ENCODE peak calls at places on chromosomes 2 and 18, in four cellular contexts. N is GM12891, F is GM12878, S is HL-60. L is an unnamed sample.

GRCh38 chr2:184338776-184339175 is 259.6 kb upstream of the ZNF804A start:
- DNase-seq in F (no peak), S (no peak), N (no peak), L (no peak)

GRCh38 chr2:71759056-71759455 is 305.7 kb downstream of the DYSF start:
- DNase-seq in F (no peak), N (no peak), S (no peak), L (no peak)

GRCh38 chr18:25727281-25727680 is 363.1 kb downstream of the SS18 start:
- DNase-seq in F (no peak), S (no peak), N (no peak), L (no peak)

GRCh38 chr2:205681836-205682238 is 464 bp upstream of the NRP2 start:
- DNase-seq in S (no peak), N (no peak), F (no peak), L (no peak)

GRCh38 chr2:95350320-95351079 is 52.0 kb upstream of the FAHD2A start:
- DNase-seq in N (no peak), S (no peak), F (no peak), L (no peak)

GRCh38 chr18:46152436-46152807 is 48.2 kb downstream of the HAUS1 start:
- DNase-seq in N (no peak), S (no peak), F (no peak), L (no peak)

GRCh38 chr2:20468549-20469500 is 22.0 kb downstream of the RHOB start:
- DNase-seq in F (no peak), S (no peak), N (no peak), L (no peak)

GRCh38 chr2:169141713-169142352 is 72.5 kb downstream of the DHRS9 start:
- DNase-seq in F (peak), S (peak), N (peak), L (peak)

GRCh38 chr2:239222346-239223028 is 178.3 kb downstream of the HDAC4 start:
- DNase-seq in N (no peak), F (no peak), S (peak), L (no peak)

GRCh38 chr2:108579631-108580030 is 45.4 kb downstream of the LIMS1 start:
- DNase-seq in N (no peak), F (no peak), S (no peak), L (no peak)

GRCh38 chr2:191318037-191318728 is 73.0 kb downstream of the MYO1B start:
- DNase-seq in F (no peak), N (no peak), S (no peak), L (no peak)

GRCh38 chr2:191321861-191322662 is 76.9 kb downstream of the MYO1B start:
- DNase-seq in N (no peak), F (no peak), S (no peak), L (no peak)

GRCh38 chr2:191320881-191321280 is 75.7 kb downstream of the MYO1B start:
- DNase-seq in N (no peak), F (no peak), S (no peak), L (no peak)

GRCh38 chr2:191318729-191319078 is 73.5 kb downstream of the MYO1B start:
- DNase-seq in N (no peak), S (no peak), F (no peak), L (no peak)

DNA sequence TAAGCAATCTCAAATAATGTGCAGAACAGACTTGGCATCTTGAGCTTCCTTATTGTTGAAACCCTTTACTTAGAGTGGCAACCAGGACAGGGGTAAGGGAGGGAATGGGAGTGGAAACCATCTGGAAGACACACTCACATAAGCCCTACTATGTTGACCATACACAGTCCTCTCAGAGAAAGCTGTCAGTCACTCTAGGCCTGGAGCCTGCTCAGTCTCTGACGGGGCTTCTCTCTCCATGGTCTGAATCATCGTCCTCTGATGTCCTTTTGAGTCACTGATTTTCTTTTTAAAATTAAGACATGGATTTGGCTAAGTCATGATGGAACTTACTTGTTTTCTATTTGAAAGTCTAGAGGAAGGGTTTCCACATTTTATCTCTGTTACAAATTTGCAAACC is 74.0 kb downstream of the MYO1B start:
- DNase-seq in S (no peak), F (no peak), N (no peak), L (no peak)
- TF ChIP-seq SPI1 in S (no peak), F (no peak), N (no peak), L (no peak)

GRCh38 chr2:140164449-140164848 is 1384.3 kb upstream of the NXPH2 start:
- DNase-seq in N (no peak), S (no peak), F (no peak), L (no peak)
- TF ChIP-seq SPI1 in N (no peak), S (no peak), F (no peak), L (no peak)

GRCh38 chr2:226800941-226801784 is 1.5 kb upstream of the IRS1 start:
- DNase-seq in F (peak), N (peak), S (no peak), L (no peak)
- TF ChIP-seq SPI1 in F (no peak), N (no peak), S (no peak), L (no peak)

DNA sequence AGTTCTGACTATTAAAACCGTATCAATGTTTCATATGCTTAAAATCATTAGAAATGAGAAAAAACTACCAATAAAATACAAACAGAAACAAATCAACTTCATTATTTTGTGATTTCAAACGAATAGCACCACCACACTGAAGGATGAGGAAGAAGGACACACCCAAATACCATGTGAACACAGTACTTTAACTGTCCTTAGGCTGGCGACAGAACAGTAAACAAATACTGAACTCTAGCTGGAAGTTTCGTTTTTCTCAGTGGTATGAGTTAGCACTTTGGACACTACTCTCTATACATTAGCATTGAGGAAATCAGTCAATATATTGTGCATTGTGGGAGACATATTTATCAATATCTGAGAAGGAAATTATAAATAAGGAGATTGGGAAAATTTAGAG is 202.4 kb upstream of the AGAP1 start:
- DNase-seq in N (no peak), F (no peak), S (no peak), L (no peak)
- TF ChIP-seq SPI1 in N (no peak), F (no peak), S (no peak), L (no peak)

DNA sequence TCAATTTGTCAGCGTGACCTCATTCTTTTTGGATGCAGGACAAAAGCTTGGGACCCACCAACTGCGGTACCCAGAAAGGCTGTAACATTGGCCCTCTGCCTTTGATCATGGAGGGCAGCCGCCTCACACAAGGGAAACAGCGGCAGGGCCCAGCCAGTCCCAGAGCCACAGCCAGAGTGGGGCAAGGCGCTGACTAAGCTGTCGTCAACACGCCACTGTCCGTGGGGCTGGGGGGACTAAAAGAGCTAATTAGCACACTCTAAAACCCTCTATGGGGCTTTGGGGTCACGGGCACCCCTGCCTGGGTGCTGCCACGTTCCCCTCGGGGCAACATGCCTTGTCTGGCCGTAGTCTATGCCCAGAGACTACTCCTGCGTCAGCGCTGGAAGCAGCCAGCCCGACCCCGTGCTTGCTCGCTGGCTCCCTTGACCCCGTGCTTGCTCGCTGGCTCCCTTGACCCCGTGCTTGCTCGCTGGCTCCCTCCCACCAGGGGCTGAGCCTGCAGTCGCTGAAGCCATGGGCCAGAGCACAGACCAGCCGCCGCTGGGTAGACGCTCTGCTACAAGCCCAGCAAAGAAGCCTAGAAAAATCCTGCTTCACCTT is 598.4 kb downstream of the MBD2 start:
- DNase-seq in S (no peak), F (no peak), N (no peak), L (no peak)
- TF ChIP-seq SPI1 in S (no peak), F (no peak), N (no peak), L (no peak)

L was measured in K562.